ENCODE peak calls at places on chromosomes 5 and 9, in four cellular contexts. C is heart left ventricle, I is stomach, S is tibial nerve. Y is an unnamed sample.

GRCh38 chr9:115966660-115967059 is 186.9 kb upstream of the PAPPA start:
- DNase-seq in C (no peak), S (no peak), I (no peak), Y (no peak)

GRCh38 chr9:89605181-89606048 is 603 bp downstream of the GADD45G start:
- DNase-seq in C (peak; percentile 79), I (peak; percentile 57), S (peak; percentile 23), Y (peak; percentile 73)

GRCh38 chr5:45288746-45289145 is 407.4 kb downstream of the HCN1 start:
- DNase-seq in I (no peak), S (no peak), C (no peak), Y (no peak)

GRCh38 chr5:143887302-143887638 is 75.3 kb downstream of the HMHB1 start:
- DNase-seq in C (peak; percentile 65), I (no peak), S (peak; percentile 14), Y (no peak)

GRCh38 chr5:108367679-108368334 is 14.1 kb downstream of the FBXL17 start:
- DNase-seq in I (no peak), S (no peak), C (no peak), Y (no peak)

GRCh38 chr9:104200456-104200994 is 106.4 kb downstream of the SMC2 start:
- DNase-seq in S (no peak), I (no peak), C (no peak), Y (no peak)

GRCh38 chr9:3875371-3876132 is 349.8 kb upstream of the RFX3 start:
- DNase-seq in S (no peak), I (no peak), C (no peak), Y (no peak)

GRCh38 chr5:94432499-94432898 is 185.9 kb downstream of the KIAA0825 start:
- DNase-seq in I (no peak), S (no peak), C (no peak), Y (no peak)

GRCh38 chr5:20615888-20616563 is 628.0 kb upstream of the CDH18 start:
- DNase-seq in I (no peak), S (no peak), C (no peak), Y (no peak)

GRCh38 chr5:103243665-103244064 is 14.9 kb upstream of the MACIR start:
- DNase-seq in S (no peak), C (no peak), I (no peak), Y (no peak)

GRCh38 chr5:33969572-33970452 is 14.7 kb downstream of the SLC45A2 start:
- DNase-seq in I (no peak), C (no peak), S (no peak), Y (no peak)

GRCh38 chr5:127518319-127518621 is 830 bp downstream of the PRRC1 start:
- DNase-seq in I (no peak), C (no peak), S (no peak), Y (no peak)

GRCh38 chr9:73782166-73782565 is 630.5 kb downstream of the ANXA1 start:
- DNase-seq in C (no peak), I (no peak), S (no peak), Y (no peak)

GRCh38 chr5:119168401-119168800 is 97.5 kb downstream of the DMXL1 start:
- DNase-seq in I (no peak), C (no peak), S (no peak), Y (no peak)

GRCh38 chr5:161975350-161975749 is 92.2 kb upstream of the GABRG2 start:
- DNase-seq in I (no peak), S (no peak), C (no peak), Y (no peak)

GRCh38 chr5:176528301-176528700 is 8.9 kb downstream of the RNF44 start:
- DNase-seq in I (no peak), S (no peak), C (no peak), Y (no peak)

GRCh38 chr9:78807286-78807685 is 510.4 kb downstream of the PSAT1 start:
- DNase-seq in C (no peak), I (no peak), S (no peak), Y (no peak)

GRCh38 chr5:52830700-52831099 is 43.0 kb downstream of the ITGA1 start:
- DNase-seq in S (no peak), I (no peak), C (no peak), Y (no peak)

GRCh38 chr5:68540798-68541590 is 325.4 kb downstream of the PIK3R1 start:
- DNase-seq in I (no peak), C (no peak), S (no peak), Y (no peak)

GRCh38 chr9:79567671-79568098 is 4.1 kb upstream of the TLE4 start:
- DNase-seq in I (no peak), S (no peak), C (no peak), Y (no peak)

GRCh38 chr9:106432631-106433030 is 430.3 kb upstream of the ZNF462 start:
- DNase-seq in S (no peak), C (no peak), I (no peak), Y (no peak)

GRCh38 chr9:27329292-27329691 is 32.3 kb upstream of the EQTN start:
- DNase-seq in S (no peak), C (no peak), I (no peak), Y (no peak)

GRCh38 chr9:92097997-92098482 is 17.2 kb downstream of the SPTLC1 start:
- DNase-seq in I (peak; percentile 92), C (peak; percentile 82), S (peak; percentile 38), Y (peak; percentile 88)

GRCh38 chr5:135213466-135214239 is 179.6 kb upstream of the PITX1 start:
- DNase-seq in C (no peak), I (peak; percentile 14), S (no peak), Y (no peak)

GRCh38 chr5:111953351-111954127 is 196.5 kb upstream of the NREP start:
- DNase-seq in I (no peak), C (no peak), S (no peak), Y (no peak)

GRCh38 chr9:113223963-113224362 is 2.6 kb downstream of the SLC31A1 start:
- DNase-seq in S (no peak), C (no peak), I (no peak), Y (no peak)

GRCh38 chr9:9133526-9133925 is 1333.9 kb upstream of the DMAC1 start:
- DNase-seq in C (no peak), S (no peak), I (no peak), Y (no peak)

GRCh38 chr9:114779352-114779845 is 26.4 kb downstream of the TNFSF15 start:
- DNase-seq in C (no peak), S (peak; percentile 23), I (peak; percentile 97), Y (peak; percentile 77)

GRCh38 chr5:76379316-76379715 is 23.8 kb upstream of the IQGAP2 start:
- DNase-seq in S (no peak), I (no peak), C (no peak), Y (no peak)

GRCh38 chr9:69643098-69643497 is 29.1 kb downstream of the APBA1 start:
- DNase-seq in S (no peak), I (no peak), C (no peak), Y (no peak)
- H3K27ac ChIP-seq in S (no peak overlapping the region), I (no peak overlapping the region), C (no peak overlapping the region), Y (no peak overlapping the region)

DNA sequence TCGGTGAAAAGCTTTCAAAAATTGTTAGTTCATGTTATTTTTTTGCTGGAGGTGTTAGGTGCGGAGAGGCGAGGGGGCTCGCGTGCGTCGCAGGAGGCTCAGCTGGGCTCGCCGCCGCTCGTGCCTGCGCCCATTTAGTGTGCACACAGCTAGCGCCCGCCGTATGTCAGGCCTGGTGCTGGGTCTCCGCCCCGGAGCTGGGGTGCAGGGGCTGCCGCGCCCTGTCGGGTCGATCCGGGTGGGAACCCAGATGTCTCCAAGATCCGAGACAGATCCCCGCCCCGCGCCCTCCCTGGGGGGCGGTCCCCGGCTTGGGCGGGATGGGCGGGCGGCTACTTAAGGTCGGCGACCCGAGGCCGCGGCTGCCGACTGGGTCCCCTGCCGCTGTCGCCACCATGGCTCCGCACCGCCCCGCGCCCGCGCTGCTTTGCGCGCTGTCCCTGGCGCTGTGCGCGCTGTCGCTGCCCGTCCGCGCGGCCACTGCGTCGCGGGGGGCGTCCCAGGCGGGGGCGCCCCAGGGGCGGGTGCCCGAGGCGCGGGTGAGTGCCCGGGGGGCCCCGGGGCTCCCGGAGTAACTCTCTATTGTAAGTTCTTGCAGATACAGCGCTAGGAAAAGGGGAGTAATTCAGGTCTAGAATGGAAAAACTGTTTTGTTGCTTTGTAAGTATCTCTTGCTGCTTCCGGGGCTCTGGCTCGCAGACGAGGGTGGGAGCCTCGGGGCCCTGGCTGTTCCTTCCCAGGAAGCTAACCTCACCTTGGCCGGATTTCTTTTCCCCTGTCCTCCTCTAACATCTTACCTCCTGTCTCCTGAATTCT is 31.7 kb downstream of the GSN start:
- DNase-seq in I (peak; percentile 57), S (peak; percentile 78), C (peak; percentile 92), Y (no peak)
- TF ChIP-seq POLR2A in I (no peak), S (no peak), C (no peak), Y (no peak)

DNA sequence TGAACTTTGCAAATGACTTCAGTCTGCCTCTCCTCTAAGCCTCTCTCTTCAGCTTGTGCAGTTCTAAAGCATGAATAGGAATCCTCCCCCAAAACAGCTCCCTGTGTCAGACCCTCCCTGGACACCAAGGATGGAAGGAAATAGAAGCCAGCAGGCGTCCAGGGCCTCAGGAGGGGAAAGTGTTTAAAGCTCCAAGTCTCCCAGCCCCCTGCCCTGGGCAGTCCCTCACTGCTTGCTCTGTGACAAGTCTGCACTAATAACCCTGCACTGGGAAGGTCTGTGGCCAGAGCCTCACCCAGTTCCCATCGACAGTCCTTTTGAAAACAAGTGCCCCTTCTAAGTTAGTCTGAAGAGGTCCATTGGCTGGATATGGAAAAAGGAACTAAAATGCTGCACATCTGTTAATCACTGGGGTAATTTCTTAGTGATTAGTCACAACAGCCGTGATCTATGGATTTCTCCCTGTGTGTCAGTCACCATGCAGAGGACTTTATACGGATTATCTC is 195.2 kb downstream of the FBXL7 start:
- DNase-seq in I (no peak), S (no peak), C (no peak), Y (no peak)
- TF ChIP-seq CTCF in I (no peak), S (no peak), C (no peak), Y (no peak)

GRCh38 chr5:95809414-95809960 is 13.0 kb downstream of the GLRX start:
- DNase-seq in C (peak; percentile 59), S (no peak), I (peak; percentile 63), Y (peak; percentile 69)
- H3K27ac ChIP-seq in C (peak overlapping the region; percentile 89), S (no peak overlapping the region), I (peak overlapping the region; percentile 59), Y (peak overlapping the region; percentile 47)

GRCh38 chr5:159377653-159378052 is 47.4 kb upstream of the IL12B start:
- DNase-seq in S (no peak), C (no peak), I (no peak), Y (no peak)
- TF ChIP-seq POLR2A in S (no peak), C (no peak), I (no peak), Y (no peak)

GRCh38 chr5:42595597-42595996 is 161.0 kb upstream of the CCDC152 start:
- DNase-seq in S (no peak), I (no peak), C (no peak), Y (no peak)

GRCh38 chr5:42591026-42591425 is 165.6 kb upstream of the CCDC152 start:
- DNase-seq in C (peak; percentile 87), I (no peak), S (no peak), Y (no peak)

GRCh38 chr5:42596817-42597216 is 159.8 kb upstream of the CCDC152 start:
- DNase-seq in I (no peak), S (no peak), C (no peak), Y (peak; percentile 53)

GRCh38 chr5:42590566-42590965 is 166.1 kb upstream of the CCDC152 start:
- DNase-seq in S (no peak), I (no peak), C (no peak), Y (no peak)

GRCh38 chr5:42592401-42592800 is 164.2 kb upstream of the CCDC152 start:
- DNase-seq in S (no peak), I (no peak), C (no peak), Y (no peak)
- TF ChIP-seq CTCF in S (no peak), I (no peak), C (no peak), Y (no peak)

Y was measured in right lobe of liver.